ENCODE peak calls at places on chromosomes 6 and 20, in five cellular contexts. E is dorsolateral prefrontal cortex, Q is astrocyte of the spinal cord, U is GM10248, O is epithelial cell of esophagus. S is an unnamed sample.

GRCh38 chr6:108160009-108160408 is 5.8 kb upstream of the NR2E1 start:
- DNase-seq in E (no peak), Q (no peak), U (no peak), O (no peak), S (no peak)

GRCh38 chr6:149441740-149442139 is 41.7 kb downstream of the SUMO4 start:
- DNase-seq in E (no peak), Q (no peak), U (no peak), O (no peak), S (no peak)

GRCh38 chr20:4025679-4026078 is 10.3 kb upstream of the RNF24 start:
- DNase-seq in E (no peak), Q (no peak), U (no peak), O (no peak), S (no peak)

GRCh38 chr20:54255157-54255556 is 47.3 kb downstream of the PFDN4 start:
- DNase-seq in E (no peak), Q (peak; percentile 62), U (no peak), O (peak; percentile 26), S (peak; percentile 30)

GRCh38 chr6:104414723-104415122 is 445.0 kb downstream of the HACE1 start:
- DNase-seq in E (no peak), Q (no peak), U (no peak), O (no peak), S (no peak)

GRCh38 chr6:97437087-97437486 is 154.1 kb upstream of the MMS22L start:
- DNase-seq in E (no peak), Q (peak; percentile 22), U (peak; percentile 19), O (peak; percentile 26), S (peak; percentile 44)

GRCh38 chr6:164344801-164345291 is 930.3 kb downstream of the QKI start:
- DNase-seq in E (no peak), Q (no peak), U (no peak), O (no peak), S (no peak)

GRCh38 chr6:40509163-40509562 is 78.0 kb downstream of the LRFN2 start:
- DNase-seq in E (no peak), Q (no peak), U (no peak), O (no peak), S (no peak)

GRCh38 chr20:36778831-36779655 is 5.5 kb upstream of the DSN1 start:
- DNase-seq in E (no peak), Q (no peak), U (no peak), O (no peak), S (no peak)

GRCh38 chr6:5379647-5380242 is 118.4 kb downstream of the FARS2 start:
- DNase-seq in E (no peak), Q (peak; percentile 19), U (peak; percentile 54), O (peak; percentile 62), S (peak; percentile 63)

GRCh38 chr6:4256969-4257368 is 121.6 kb upstream of the ECI2 start:
- DNase-seq in E (no peak), Q (no peak), U (no peak), O (no peak), S (no peak)

GRCh38 chr6:83804886-83805285 is 48.3 kb upstream of the RIPPLY2 start:
- DNase-seq in E (no peak), Q (no peak), U (no peak), O (no peak), S (no peak)
- TF ChIP-seq CTCF in E (no peak), Q (no peak), U (no peak), O (no peak), S (no peak)

GRCh38 chr6:89287351-89288028 is 27.6 kb downstream of the GABRR2 start:
- DNase-seq in E (no peak), Q (no peak), U (no peak), O (no peak), S (no peak)
- TF ChIP-seq CTCF in E (no peak), Q (no peak), U (no peak), O (no peak), S (no peak)

GRCh38 chr6:33049323-33049722 is 24.1 kb downstream of the HLA-DPA1 start:
- DNase-seq in E (no peak), Q (no peak), U (no peak), O (no peak), S (no peak)

GRCh38 chr6:33052627-33053026 is 20.8 kb downstream of the HLA-DPA1 start:
- DNase-seq in E (no peak), Q (no peak), U (no peak), O (no peak), S (no peak)

GRCh38 chr6:33053230-33053629 is 20.2 kb downstream of the HLA-DPA1 start:
- DNase-seq in E (no peak), Q (no peak), U (no peak), O (no peak), S (no peak)

GRCh38 chr6:33050013-33050800 is 23.2 kb downstream of the HLA-DPA1 start:
- DNase-seq in E (no peak), Q (no peak), U (no peak), O (no peak), S (no peak)
- TF ChIP-seq CTCF in E (no peak), Q (no peak), U (no peak), O (no peak), S (no peak)

DNA sequence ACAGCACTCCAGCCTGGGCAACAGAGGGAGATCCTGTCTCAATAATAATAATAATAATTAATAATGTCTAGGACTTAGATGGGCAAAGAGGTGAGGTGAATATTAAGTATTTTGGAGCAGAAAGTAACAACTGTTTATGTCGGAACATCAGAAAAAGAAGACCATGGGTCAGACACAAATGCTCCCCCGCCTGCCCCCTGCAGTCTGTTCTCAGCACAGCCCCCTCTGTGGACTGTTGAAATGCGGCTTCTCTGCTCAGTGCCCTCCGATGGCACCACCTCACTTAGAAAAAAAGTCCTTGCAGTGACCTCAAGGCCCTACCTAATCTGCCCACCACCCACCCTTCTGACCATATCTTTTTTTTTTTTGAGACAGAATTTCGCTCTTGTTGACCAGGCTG is 5.2 kb upstream of the ETV7 start:
- DNase-seq in E (no peak), Q (no peak), U (no peak), O (no peak), S (no peak)
- TF ChIP-seq CTCF in E (no peak), Q (no peak), U (no peak), O (no peak), S (no peak)

GRCh38 chr6:139230421-139230840 is 61.4 kb downstream of the TXLNB start:
- DNase-seq in E (no peak), Q (peak; percentile 36), U (no peak), O (peak; percentile 60), S (peak; percentile 22)
- TF ChIP-seq CTCF in E (no peak), Q (peak; percentile 18), U (peak; percentile 41), O (peak; percentile 45), S (no peak)

DNA sequence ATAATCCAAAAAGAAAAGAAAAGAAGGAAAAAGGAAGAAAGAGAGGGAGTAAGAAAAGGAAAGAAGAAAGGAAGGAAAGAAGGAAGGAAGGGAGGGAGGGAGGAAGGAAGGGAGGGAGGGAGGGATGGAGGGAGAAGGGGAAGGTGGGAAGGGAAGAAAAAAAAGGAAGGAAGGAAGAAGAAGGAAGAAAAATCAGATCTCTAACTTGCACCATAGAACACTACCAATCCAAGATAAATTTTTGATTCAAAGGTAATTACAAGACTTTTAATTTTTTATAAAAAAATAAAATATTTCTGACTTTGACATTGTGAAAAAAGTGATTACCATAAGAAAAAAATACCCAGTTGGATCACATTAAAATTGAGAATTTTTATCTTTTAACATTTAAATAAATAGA is 70.5 kb upstream of the NKAIN2 start:
- DNase-seq in E (no peak), Q (no peak), U (no peak), O (no peak), S (no peak)
- TF ChIP-seq CTCF in E (no peak), Q (no peak), U (no peak), O (no peak), S (no peak)

DNA sequence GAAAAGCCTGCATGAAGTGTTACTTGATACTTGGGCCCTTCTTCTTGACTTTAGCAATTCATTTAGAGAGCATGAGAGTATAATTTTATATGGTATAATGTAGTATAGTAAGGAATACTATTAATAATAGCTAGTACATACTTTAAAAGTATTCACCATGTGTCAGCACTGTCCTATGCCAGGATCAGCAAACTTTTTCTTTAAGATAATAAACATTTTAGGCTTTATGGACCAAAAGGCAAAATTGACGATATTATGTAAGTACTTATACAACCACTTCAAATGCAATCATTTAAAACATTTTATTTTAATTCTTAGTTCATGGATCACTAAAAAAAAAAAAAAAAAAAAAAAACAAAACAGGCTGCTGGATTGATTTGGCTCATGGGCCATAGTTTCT is 163.9 kb downstream of the IBTK start:
- DNase-seq in E (no peak), Q (peak; percentile 47), U (no peak), O (no peak), S (no peak)
- TF ChIP-seq CTCF in E (no peak), Q (no peak), U (no peak), O (no peak), S (no peak)

GRCh38 chr20:44222969-44223368 is 12.4 kb upstream of the OSER1 start:
- DNase-seq in E (no peak), Q (no peak), U (no peak), O (no peak), S (no peak)
- TF ChIP-seq CTCF in E (no peak), Q (no peak), U (no peak), O (no peak), S (no peak)

GRCh38 chr6:151240036-151240685 is 394 bp downstream of the AKAP12 start:
- DNase-seq in E (peak; percentile 73), Q (peak; percentile 88), U (peak; percentile 49), O (peak; percentile 29), S (peak; percentile 11)
- TF ChIP-seq CTCF in E (peak; percentile 15), Q (peak; percentile 3), U (no peak), O (no peak), S (no peak)

GRCh38 chr6:12841619-12842018 is 125.1 kb downstream of the PHACTR1 start:
- DNase-seq in E (no peak), Q (no peak), U (no peak), O (no peak), S (no peak)

GRCh38 chr6:12842658-12843057 is 126.1 kb downstream of the PHACTR1 start:
- DNase-seq in E (no peak), Q (no peak), U (no peak), O (no peak), S (no peak)

GRCh38 chr6:12845224-12846004 is 128.8 kb downstream of the PHACTR1 start:
- DNase-seq in E (no peak), Q (no peak), U (no peak), O (no peak), S (no peak)

GRCh38 chr6:12842126-12842525 is 125.6 kb downstream of the PHACTR1 start:
- DNase-seq in E (no peak), Q (no peak), U (no peak), O (no peak), S (no peak)

DNA sequence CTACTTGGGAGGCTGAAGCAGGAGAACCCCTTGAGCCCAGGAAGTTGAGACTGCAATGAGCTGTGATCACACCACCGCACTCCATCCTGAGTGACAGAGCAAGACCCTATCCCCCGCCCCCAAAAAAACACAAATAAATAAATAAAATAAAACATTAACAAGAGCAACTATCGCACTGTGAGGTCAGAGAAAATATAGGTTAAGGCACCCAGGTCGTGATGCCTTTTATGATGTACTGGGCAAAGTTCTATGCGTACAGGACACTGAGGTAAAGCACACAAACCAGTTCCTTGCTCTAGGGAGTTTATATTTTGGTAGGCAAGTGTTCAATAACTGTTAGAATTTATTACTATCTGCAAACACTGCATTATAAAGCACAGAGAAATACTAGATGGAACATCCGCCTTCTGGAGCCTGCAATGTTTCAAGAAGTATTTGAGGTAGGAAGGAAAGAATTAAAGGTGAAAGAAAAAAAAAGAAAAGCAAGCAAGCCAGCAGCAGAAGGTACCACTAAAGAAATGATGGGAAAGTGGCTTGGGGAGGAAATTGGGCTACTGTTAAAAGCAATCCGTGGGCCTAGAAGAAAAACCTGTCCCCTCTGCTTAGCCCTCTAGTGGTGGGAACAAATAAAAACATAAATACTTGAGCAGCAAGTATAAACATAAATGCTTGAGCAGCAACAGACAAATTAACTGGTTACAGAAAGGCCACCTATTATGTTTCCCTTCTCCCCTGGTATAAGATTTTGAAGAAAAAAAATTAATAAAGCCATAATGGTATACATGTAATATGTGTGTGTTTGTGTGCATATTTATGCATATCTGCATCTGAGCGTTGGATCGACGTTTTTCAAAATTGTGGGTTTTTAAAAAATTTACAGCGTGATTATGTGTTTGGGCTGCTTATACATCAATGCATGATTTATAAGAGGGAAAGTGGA is 128.0 kb downstream of the PHACTR1 start:
- DNase-seq in E (no peak), Q (peak; percentile 16), U (peak; percentile 32), O (peak; percentile 38), S (peak; percentile 37)
- TF ChIP-seq CTCF in E (peak; percentile 57), Q (peak; percentile 66), U (peak; percentile 54), O (peak; percentile 57), S (peak; percentile 55)

S was measured in MCF 10A.